ENCODE peak calls at places on chromosomes 7 and 10, in eight cellular contexts. R is K562, A is fibroblast of lung, M is mammary epithelial cell, Y is H1, O is neural progenitor cell, Q is neuronal stem cell, E is endodermal cell. D is an unnamed sample.
A peak's percentile ranks its signal among the peaks of the same experiment; 100 is the strongest.

GRCh38 chr7:108492742-108493141 is 33.2 kb downstream of the PNPLA8 start:
- DNase-seq in E (no peak), O (no peak), Q (no peak), M (peak; percentile 40), Y (no peak), A (peak; percentile 4), R (no peak), D (no peak)

GRCh38 chr7:151662291-151662690 is 142.6 kb upstream of the RHEB start:
- DNase-seq in Y (no peak), Q (no peak), M (no peak), E (peak; percentile 24), A (no peak), O (no peak), R (no peak), D (no peak)

GRCh38 chr10:131848741-131849590 is 51.8 kb upstream of the PPP2R2D start:
- DNase-seq in M (no peak), R (no peak), A (no peak), O (no peak), Y (no peak), Q (no peak), E (peak; percentile 28), D (no peak)

GRCh38 chr7:55473935-55474334 is 98.4 kb downstream of the VOPP1 start:
- DNase-seq in R (no peak), E (no peak), Y (no peak), M (no peak), O (no peak), A (no peak), Q (no peak), D (peak; percentile 43)

GRCh38 chr10:77230194-77230593 is 407.4 kb downstream of the KCNMA1 start:
- DNase-seq in Q (no peak), R (no peak), A (peak; percentile 74), E (no peak), Y (no peak), O (no peak), M (peak; percentile 74), D (no peak)

GRCh38 chr7:125670926-125671572 is 741.4 kb upstream of the POT1 start:
- DNase-seq in R (peak; percentile 27), E (no peak), M (peak; percentile 3), Y (no peak), Q (peak; percentile 21), A (peak; percentile 28), O (peak; percentile 50), D (no peak)

GRCh38 chr10:6300106-6300783 is 97.5 kb downstream of the PFKFB3 start:
- DNase-seq in E (no peak), Y (no peak), Q (no peak), R (no peak), A (peak; percentile 58), O (no peak), M (peak; percentile 40), D (no peak)

GRCh38 chr10:129932182-129932581 is 31.9 kb downstream of the EBF3 start:
- DNase-seq in Q (no peak), O (no peak), A (no peak), R (no peak), Y (no peak), E (no peak), M (no peak), D (no peak)

GRCh38 chr10:84997870-84998269 is 669.5 kb downstream of the CCSER2 start:
- DNase-seq in M (no peak), R (no peak), A (no peak), Y (no peak), Q (no peak), E (no peak), O (no peak), D (no peak)

GRCh38 chr7:87599336-87599735 is 1.3 kb downstream of the ABCB1 start:
- DNase-seq in M (no peak), A (peak; percentile 21), E (no peak), Q (no peak), Y (no peak), R (no peak), O (no peak), D (peak; percentile 22)

GRCh38 chr10:17026686-17027485 is 102.7 kb downstream of the CUBN start:
- DNase-seq in A (peak; percentile 60), O (no peak), M (peak; percentile 52), R (no peak), Q (no peak), E (peak; percentile 4), Y (no peak), D (no peak)

GRCh38 chr7:130400120-130400572 is 19.9 kb downstream of the CPA1 start:
- DNase-seq in A (peak; percentile 43), M (no peak), R (no peak), Y (no peak), Q (no peak), E (no peak), O (no peak), D (no peak)

GRCh38 chr7:66748791-66749190 is 8.3 kb downstream of the RABGEF1 start:
- DNase-seq in M (no peak), Q (no peak), A (no peak), Y (no peak), O (no peak), R (no peak), E (no peak), D (no peak)

GRCh38 chr7:155223503-155223902 is 74.2 kb upstream of the INSIG1 start:
- DNase-seq in Y (no peak), O (no peak), M (no peak), A (no peak), E (no peak), Q (no peak), R (no peak), D (no peak)

GRCh38 chr10:59847326-59847725 is 59.0 kb downstream of the CCDC6 start:
- DNase-seq in A (no peak), E (peak; percentile 91), Q (peak; percentile 51), Y (peak; percentile 61), R (no peak), O (peak; percentile 79), M (no peak), D (no peak)

GRCh38 chr7:116766881-116767280 is 94.9 kb downstream of the MET start:
- DNase-seq in R (no peak), M (no peak), Q (no peak), O (no peak), E (no peak), A (no peak), Y (no peak), D (no peak)

DNA sequence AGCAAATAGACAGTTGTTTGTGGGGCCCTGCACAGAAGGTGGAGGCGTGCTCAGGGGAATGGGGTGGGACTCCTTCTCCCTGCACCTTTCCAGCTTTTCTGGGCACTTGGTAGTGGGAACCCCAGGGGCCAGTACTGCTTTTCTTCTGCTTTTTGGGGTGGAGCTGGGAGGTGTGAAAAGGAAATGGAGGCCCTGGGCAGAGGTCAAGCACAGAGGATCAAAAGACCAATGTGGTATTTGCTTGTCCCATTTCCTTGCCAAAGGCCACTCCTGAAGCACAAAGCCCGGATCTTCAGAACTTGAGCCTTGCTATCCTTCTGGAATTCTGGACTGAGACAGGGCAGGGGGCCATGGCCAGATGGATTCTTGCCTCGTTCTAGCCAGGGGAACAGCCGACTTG is 26.4 kb downstream of the ADRA2A start:
- DNase-seq in Q (no peak), E (no peak), O (no peak), Y (no peak), M (no peak), A (no peak), R (no peak), D (no peak)
- H3K9ac ChIP-seq in Q (no peak overlapping the region), E (no peak overlapping the region), O (no peak overlapping the region), Y (no peak overlapping the region), M (no peak overlapping the region), A (no peak overlapping the region), R (no peak overlapping the region), D (no peak overlapping the region)

GRCh38 chr10:75023074-75023473 is 88.4 kb upstream of the SAMD8 start:
- DNase-seq in A (no peak), Y (no peak), R (no peak), Q (no peak), E (no peak), M (no peak), O (no peak), D (no peak)

GRCh38 chr10:75020168-75020567 is 91.3 kb upstream of the SAMD8 start:
- DNase-seq in Q (no peak), Y (no peak), M (no peak), E (no peak), R (no peak), O (no peak), A (no peak), D (no peak)

GRCh38 chr10:75018873-75019272 is 92.6 kb upstream of the SAMD8 start:
- DNase-seq in Q (no peak), A (no peak), M (no peak), O (no peak), E (peak; percentile 53), R (no peak), Y (no peak), D (no peak)

GRCh38 chr10:75019360-75019759 is 92.1 kb upstream of the SAMD8 start:
- DNase-seq in E (no peak), M (peak; percentile 7), O (no peak), R (peak; percentile 40), Q (no peak), A (peak; percentile 33), Y (no peak), D (no peak)

DNA sequence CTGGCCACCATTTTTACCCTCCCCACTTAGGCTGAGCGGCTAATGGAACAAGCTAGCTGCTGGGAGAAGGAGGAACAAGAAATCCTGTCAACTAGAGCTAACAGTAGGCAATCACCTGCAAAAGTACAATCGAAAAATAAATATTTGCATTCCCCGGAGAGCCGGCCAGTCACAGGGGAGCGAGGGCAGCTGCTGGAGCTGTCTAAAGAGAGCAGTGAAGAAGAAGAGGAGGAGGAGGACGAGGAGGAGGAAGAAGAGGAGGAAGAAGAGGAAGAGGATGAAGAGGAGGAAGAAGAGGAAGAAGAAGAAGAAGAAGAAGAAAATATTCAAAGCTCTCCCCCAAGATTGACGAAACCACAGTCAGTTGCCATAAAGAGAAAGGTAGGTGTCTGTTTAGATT is 89.6 kb upstream of the SAMD8 start:
- DNase-seq in E (no peak), A (no peak), Y (no peak), Q (no peak), M (no peak), R (no peak), O (no peak), D (no peak)
- H3K9ac ChIP-seq in E (no peak overlapping the region), A (no peak overlapping the region), Y (no peak overlapping the region), Q (no peak overlapping the region), M (no peak overlapping the region), R (no peak overlapping the region), O (no peak overlapping the region), D (no peak overlapping the region)

GRCh38 chr7:137983308-137984008 is 18.4 kb downstream of the CREB3L2 start:
- DNase-seq in M (no peak), O (no peak), Q (no peak), R (no peak), E (no peak), A (peak; percentile 55), Y (no peak), D (no peak)
- H3K9ac ChIP-seq in M (no peak overlapping the region), O (no peak overlapping the region), Q (no peak overlapping the region), R (peak overlapping the region; percentile 18), E (no peak overlapping the region), A (no peak overlapping the region), Y (no peak overlapping the region), D (no peak overlapping the region)

DNA sequence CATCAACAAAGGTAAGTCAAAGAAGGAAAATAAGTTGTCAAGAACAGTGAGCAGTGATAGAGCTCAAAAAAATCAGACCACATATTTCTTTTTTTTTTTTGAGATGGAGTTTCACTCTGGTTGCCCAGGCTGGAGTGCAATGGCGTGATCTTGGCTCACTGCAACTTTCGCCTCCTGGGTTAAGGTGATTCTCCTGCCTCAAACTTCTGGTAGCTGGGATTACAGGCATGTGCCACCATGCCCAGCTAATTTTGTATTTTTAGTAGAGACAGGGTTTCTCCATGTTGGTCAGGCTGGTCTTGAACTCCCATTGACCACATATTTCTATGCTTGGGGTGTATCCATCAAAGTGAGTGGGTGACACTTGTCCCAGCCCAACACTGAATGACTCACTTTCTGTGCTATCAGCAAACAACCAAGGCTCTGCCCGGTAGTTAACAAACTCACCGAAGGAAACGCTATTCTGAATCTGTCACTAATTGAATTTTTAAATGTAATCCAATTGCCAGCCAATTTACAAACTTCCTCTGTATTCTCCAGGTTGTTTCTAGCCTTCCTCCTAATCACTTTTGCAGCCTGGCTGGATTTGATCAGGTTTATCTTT is 19.6 kb upstream of the SMNDC1 start:
- DNase-seq in Q (no peak), R (no peak), M (no peak), E (peak; percentile 62), A (peak; percentile 61), O (no peak), Y (no peak), D (no peak)
- H3K9ac ChIP-seq in Q (no peak overlapping the region), R (no peak overlapping the region), M (no peak overlapping the region), E (no peak overlapping the region), A (no peak overlapping the region), O (no peak overlapping the region), Y (no peak overlapping the region), D (no peak overlapping the region)